ENCODE peak calls at places on chromosomes 7 and 10, in six cellular contexts. O is choroid plexus epithelial cell, K is cardiac muscle cell, M is HFF-Myc, D is cardiac fibroblast, Z is foreskin fibroblast. X is an unnamed sample.

GRCh38 chr7:14604606-14605005 is 297.9 kb downstream of the DGKB start:
- DNase-seq in O (no peak), K (no peak), M (no peak), D (no peak), Z (peak), X (no peak)

GRCh38 chr7:70193514-70193913 is 595.2 kb downstream of the AUTS2 start:
- DNase-seq in O (peak), K (peak), M (no peak), D (peak), Z (no peak), X (no peak)

GRCh38 chr10:470339-471003 is 219.0 kb downstream of the DIP2C start:
- DNase-seq in O (no peak), K (no peak), M (no peak), D (no peak), Z (no peak), X (no peak)

GRCh38 chr10:92011560-92012214 is 88.1 kb downstream of the BTAF1 start:
- DNase-seq in O (peak), K (peak), M (peak), D (peak), Z (peak), X (no peak)

GRCh38 chr10:84665883-84666463 is 337.6 kb downstream of the CCSER2 start:
- DNase-seq in O (no peak), K (no peak), M (no peak), D (no peak), Z (no peak), X (no peak)

GRCh38 chr7:99005776-99006175 is 127.4 kb downstream of the TRRAP start:
- DNase-seq in O (no peak), K (no peak), M (no peak), D (no peak), Z (no peak), X (no peak)

GRCh38 chr10:4214912-4215311 is 429.9 kb upstream of the KLF6 start:
- DNase-seq in O (no peak), K (no peak), M (no peak), D (no peak), Z (no peak), X (no peak)

GRCh38 chr10:130160775-130161174 is 24.6 kb downstream of the GLRX3 start:
- DNase-seq in O (peak), K (no peak), M (no peak), D (no peak), Z (no peak), X (no peak)

GRCh38 chr10:124574456-124575070 is 112.9 kb downstream of the LHPP start:
- DNase-seq in O (no peak), K (no peak), M (no peak), D (no peak), Z (no peak), X (no peak)

GRCh38 chr7:77413861-77414424 is 2.2 kb downstream of the GSAP start:
- DNase-seq in O (peak), K (peak), M (no peak), D (peak), Z (peak), X (no peak)

GRCh38 chr7:108459922-108460551 is 3.8 kb upstream of the NRCAM start:
- DNase-seq in O (peak), K (peak), M (no peak), D (peak), Z (no peak), X (no peak)

GRCh38 chr10:130809181-130809580 is 502.3 kb downstream of the TCERG1L start:
- DNase-seq in O (no peak), K (no peak), M (no peak), D (no peak), Z (no peak), X (no peak)

GRCh38 chr7:66921918-66922486 is 977 bp downstream of the TMEM248 start:
- DNase-seq in O (peak), K (no peak), M (no peak), D (no peak), Z (no peak), X (peak)

GRCh38 chr10:61472090-61472674 is 19.0 kb upstream of the TMEM26 start:
- DNase-seq in O (no peak), K (no peak), M (no peak), D (no peak), Z (no peak), X (no peak)

GRCh38 chr7:43871064-43871463 is 1.7 kb upstream of the MRPS24 start:
- DNase-seq in O (no peak), K (no peak), M (no peak), D (no peak), Z (no peak), X (no peak)

GRCh38 chr10:14820775-14821154 is 17.1 kb downstream of the CDNF start:
- DNase-seq in O (no peak), K (no peak), M (no peak), D (no peak), Z (no peak), X (no peak)

GRCh38 chr10:14821635-14822375 is 16.0 kb downstream of the CDNF start:
- DNase-seq in O (no peak), K (no peak), M (no peak), D (no peak), Z (no peak), X (no peak)

GRCh38 chr10:14820010-14820774 is 17.6 kb downstream of the CDNF start:
- DNase-seq in O (peak), K (peak), M (peak), D (peak), Z (peak), X (no peak)

GRCh38 chr10:14823966-14824365 is 13.9 kb downstream of the CDNF start:
- DNase-seq in O (no peak), K (no peak), M (no peak), D (no peak), Z (no peak), X (no peak)

GRCh38 chr10:14822879-14823755 is 14.7 kb downstream of the CDNF start:
- DNase-seq in O (peak), K (peak), M (no peak), D (peak), Z (peak), X (no peak)
- TF ChIP-seq CTCF in O (peak), K (peak), M (peak), D (peak), Z (peak), X (peak)

GRCh38 chr10:75236178-75236825 is 545 bp upstream of the COMTD1 start:
- DNase-seq in O (no peak), K (no peak), M (no peak), D (no peak), Z (no peak), X (no peak)
- TF ChIP-seq CTCF in O (no peak), K (no peak), M (no peak), D (no peak), Z (no peak), X (peak)

DNA sequence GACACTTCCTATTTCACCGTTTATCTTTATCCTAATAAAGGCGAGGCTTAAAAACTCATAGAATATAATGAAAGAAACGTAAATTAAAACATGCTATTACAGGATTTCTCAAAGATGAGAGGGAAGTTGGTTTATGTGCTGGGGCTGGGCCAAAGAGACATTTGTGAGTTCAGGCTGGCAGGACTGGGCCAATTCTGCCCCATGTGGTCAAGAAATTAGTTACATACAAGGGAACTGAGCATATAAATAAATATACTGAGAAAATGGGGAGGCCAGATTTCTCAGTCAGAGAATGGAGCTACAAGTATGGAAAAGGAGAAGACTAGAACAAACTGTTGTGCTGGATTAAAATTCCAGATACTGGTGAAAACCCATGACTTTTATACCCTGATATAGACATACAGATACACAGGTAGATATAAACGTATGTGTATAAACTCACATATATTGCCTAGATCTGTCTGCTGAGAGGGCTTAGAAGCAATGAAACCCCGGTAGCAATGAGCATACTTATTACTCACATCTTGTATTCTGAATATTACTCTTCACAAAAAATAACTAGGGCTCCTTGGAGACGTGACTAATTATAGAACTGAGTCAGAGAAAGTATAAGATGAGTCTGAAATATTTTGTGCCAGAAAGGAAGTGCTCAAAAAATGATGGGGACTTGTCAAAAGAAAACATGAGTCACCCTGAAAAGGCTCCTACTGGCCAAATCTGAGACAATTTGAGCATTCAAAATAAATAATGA is 155.7 kb upstream of the FGFR2 start:
- DNase-seq in O (peak), K (peak), M (no peak), D (peak), Z (peak), X (no peak)
- TF ChIP-seq CTCF in O (peak), K (peak), M (peak), D (peak), Z (peak), X (no peak)

GRCh38 chr7:129405527-129405926 is 28.7 kb upstream of the STRIP2 start:
- DNase-seq in O (no peak), K (no peak), M (no peak), D (no peak), Z (no peak), X (no peak)

GRCh38 chr7:129401228-129401967 is 32.8 kb upstream of the STRIP2 start:
- DNase-seq in O (peak), K (no peak), M (no peak), D (no peak), Z (peak), X (no peak)

DNA sequence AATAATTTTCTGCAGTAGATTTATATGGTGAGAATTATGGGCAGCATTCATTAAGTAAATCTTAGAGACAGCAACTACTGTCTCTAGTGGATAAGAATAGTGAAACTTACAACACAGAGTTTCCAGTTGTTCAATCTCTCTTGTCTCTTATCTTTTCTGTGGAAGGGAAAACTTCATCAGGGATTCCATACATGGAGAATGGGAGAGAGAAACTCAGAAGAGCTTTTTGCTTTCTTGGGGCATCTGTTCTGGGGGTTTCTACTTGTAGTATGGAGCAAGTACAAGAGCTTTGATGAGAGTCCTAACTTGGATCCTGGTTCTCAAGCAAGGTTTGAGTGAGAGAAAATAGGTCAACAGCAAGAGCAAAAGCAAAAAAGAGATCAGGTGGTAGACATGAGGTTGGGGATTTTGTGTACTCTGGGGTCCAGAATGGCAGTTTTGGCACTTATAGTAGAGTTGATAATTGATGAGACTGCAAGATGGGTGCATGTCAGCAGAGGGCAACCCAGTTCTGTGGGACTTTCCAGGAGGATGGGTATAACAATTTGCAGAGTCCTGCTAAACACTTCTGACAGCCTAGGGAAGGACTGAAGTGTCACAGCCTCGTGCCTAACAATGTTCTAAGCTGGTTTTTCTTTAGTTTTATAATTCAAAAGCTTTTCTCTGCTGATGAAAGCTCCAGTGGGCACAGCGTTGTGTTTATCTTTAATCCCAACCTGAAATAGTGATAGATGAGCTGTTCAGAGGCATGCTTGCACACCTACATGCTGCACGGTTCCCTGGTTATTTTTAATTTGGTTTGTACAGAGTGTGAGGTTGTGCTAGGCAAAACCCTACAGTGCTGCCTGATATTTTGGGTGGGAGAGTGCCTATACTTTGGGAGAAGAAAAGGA is 32.0 kb upstream of the STRIP2 start:
- DNase-seq in O (peak), K (no peak), M (no peak), D (no peak), Z (no peak), X (no peak)
- TF ChIP-seq CTCF in O (peak), K (no peak), M (no peak), D (peak), Z (no peak), X (no peak)

DNA sequence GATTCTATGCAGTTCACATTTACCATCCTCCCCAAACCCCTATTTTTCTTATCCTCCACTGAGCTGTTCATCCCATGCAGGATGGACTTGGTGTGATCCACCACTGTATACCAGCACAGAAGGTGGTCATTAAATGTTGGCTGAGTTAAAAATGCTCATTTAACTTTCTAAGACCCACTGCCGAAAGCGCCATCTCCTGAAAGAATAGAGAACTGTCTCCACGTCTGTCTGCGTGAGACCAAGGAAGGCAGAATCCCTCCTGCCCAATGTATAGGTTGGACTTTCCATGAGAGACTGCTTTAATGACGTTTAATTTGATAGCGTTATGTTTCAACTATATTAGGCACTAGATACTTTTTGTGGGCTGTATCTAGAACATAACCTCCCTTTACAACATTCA is 124.3 kb downstream of the GPAM start:
- DNase-seq in O (no peak), K (no peak), M (no peak), D (no peak), Z (no peak), X (no peak)
- TF ChIP-seq CTCF in O (no peak), K (no peak), M (no peak), D (no peak), Z (no peak), X (no peak)

GRCh38 chr10:13989616-13990015 is 341.1 kb downstream of the FRMD4A start:
- DNase-seq in O (no peak), K (no peak), M (no peak), D (no peak), Z (no peak), X (no peak)

GRCh38 chr10:13990918-13991317 is 339.8 kb downstream of the FRMD4A start:
- DNase-seq in O (peak), K (peak), M (no peak), D (peak), Z (peak), X (no peak)

GRCh38 chr10:13993169-13993568 is 337.6 kb downstream of the FRMD4A start:
- DNase-seq in O (peak), K (peak), M (no peak), D (peak), Z (peak), X (no peak)

GRCh38 chr10:13990392-13990805 is 340.3 kb downstream of the FRMD4A start:
- DNase-seq in O (no peak), K (peak), M (no peak), D (peak), Z (peak), X (no peak)

DNA sequence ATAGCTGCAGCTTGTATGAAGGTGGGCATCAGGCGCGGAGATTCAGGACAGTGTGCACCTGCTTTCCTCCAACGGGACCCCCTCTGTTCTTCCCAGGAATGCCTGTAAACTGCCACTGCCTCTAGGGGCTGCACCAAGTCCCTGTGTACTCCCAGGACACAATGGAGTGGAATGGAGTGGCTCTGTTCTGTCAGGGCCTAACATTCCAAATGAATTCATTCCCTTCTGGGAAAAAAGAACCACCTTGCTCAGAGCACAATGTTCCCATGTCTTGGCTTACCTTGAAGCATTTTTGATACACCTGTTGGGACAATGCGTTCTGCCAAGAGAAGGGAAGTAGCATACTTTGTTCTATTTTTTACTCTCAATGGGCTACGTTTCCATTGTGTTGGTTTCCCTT is 339.4 kb downstream of the FRMD4A start:
- DNase-seq in O (no peak), K (no peak), M (no peak), D (no peak), Z (no peak), X (no peak)
- TF ChIP-seq CTCF in O (peak), K (no peak), M (no peak), D (no peak), Z (no peak), X (no peak)

GRCh38 chr7:91880413-91881241 is at the start of gene MTERF1:
- DNase-seq in O (peak), K (peak), M (peak), D (peak), Z (peak), X (peak)

GRCh38 chr7:91872928-91873327 is 7.6 kb downstream of the MTERF1 start:
- DNase-seq in O (no peak), K (no peak), M (no peak), D (no peak), Z (no peak), X (no peak)

GRCh38 chr7:91875851-91876250 is 4.7 kb downstream of the MTERF1 start:
- DNase-seq in O (peak), K (peak), M (no peak), D (no peak), Z (no peak), X (no peak)

GRCh38 chr7:91880016-91880412 is 488 bp downstream of the MTERF1 start:
- DNase-seq in O (peak), K (peak), M (no peak), D (no peak), Z (no peak), X (no peak)

GRCh38 chr7:91876391-91877133 is 3.9 kb downstream of the MTERF1 start:
- DNase-seq in O (peak), K (peak), M (no peak), D (peak), Z (no peak), X (no peak)
- TF ChIP-seq CTCF in O (peak), K (peak), M (peak), D (peak), Z (peak), X (no peak)

GRCh38 chr10:29734980-29735627 is 100.3 kb upstream of the SVIL start:
- DNase-seq in O (peak), K (peak), M (no peak), D (peak), Z (no peak), X (peak)

GRCh38 chr10:29737209-29737565 is 102.4 kb upstream of the SVIL start:
- DNase-seq in O (no peak), K (no peak), M (no peak), D (no peak), Z (no peak), X (no peak)

GRCh38 chr10:29736325-29737208 is 101.8 kb upstream of the SVIL start:
- DNase-seq in O (peak), K (peak), M (no peak), D (peak), Z (peak), X (no peak)

GRCh38 chr10:29734640-29734979 is 99.8 kb upstream of the SVIL start:
- DNase-seq in O (no peak), K (no peak), M (no peak), D (no peak), Z (no peak), X (no peak)

GRCh38 chr10:29735628-29736324 is 101.0 kb upstream of the SVIL start:
- DNase-seq in O (peak), K (peak), M (no peak), D (peak), Z (peak), X (peak)
- TF ChIP-seq CTCF in O (peak), K (peak), M (peak), D (peak), Z (peak), X (no peak)

GRCh38 chr10:69318087-69318996 is 40.0 kb downstream of the HK1 start:
- DNase-seq in O (peak), K (peak), M (no peak), D (peak), Z (peak), X (peak)
- TF ChIP-seq CTCF in O (no peak), K (no peak), M (no peak), D (no peak), Z (no peak), X (no peak)

GRCh38 chr7:1024331-1024761 is 20.0 kb upstream of the GPR146 start:
- DNase-seq in O (no peak), K (no peak), M (no peak), D (no peak), Z (no peak), X (peak)

GRCh38 chr7:1026721-1027151 is 17.6 kb upstream of the GPR146 start:
- DNase-seq in O (no peak), K (no peak), M (no peak), D (no peak), Z (no peak), X (no peak)

GRCh38 chr7:1022801-1023465 is 21.4 kb upstream of the GPR146 start:
- DNase-seq in O (no peak), K (no peak), M (no peak), D (no peak), Z (no peak), X (peak)

GRCh38 chr7:1025747-1026581 is 18.4 kb upstream of the GPR146 start:
- DNase-seq in O (no peak), K (no peak), M (no peak), D (no peak), Z (no peak), X (no peak)

DNA sequence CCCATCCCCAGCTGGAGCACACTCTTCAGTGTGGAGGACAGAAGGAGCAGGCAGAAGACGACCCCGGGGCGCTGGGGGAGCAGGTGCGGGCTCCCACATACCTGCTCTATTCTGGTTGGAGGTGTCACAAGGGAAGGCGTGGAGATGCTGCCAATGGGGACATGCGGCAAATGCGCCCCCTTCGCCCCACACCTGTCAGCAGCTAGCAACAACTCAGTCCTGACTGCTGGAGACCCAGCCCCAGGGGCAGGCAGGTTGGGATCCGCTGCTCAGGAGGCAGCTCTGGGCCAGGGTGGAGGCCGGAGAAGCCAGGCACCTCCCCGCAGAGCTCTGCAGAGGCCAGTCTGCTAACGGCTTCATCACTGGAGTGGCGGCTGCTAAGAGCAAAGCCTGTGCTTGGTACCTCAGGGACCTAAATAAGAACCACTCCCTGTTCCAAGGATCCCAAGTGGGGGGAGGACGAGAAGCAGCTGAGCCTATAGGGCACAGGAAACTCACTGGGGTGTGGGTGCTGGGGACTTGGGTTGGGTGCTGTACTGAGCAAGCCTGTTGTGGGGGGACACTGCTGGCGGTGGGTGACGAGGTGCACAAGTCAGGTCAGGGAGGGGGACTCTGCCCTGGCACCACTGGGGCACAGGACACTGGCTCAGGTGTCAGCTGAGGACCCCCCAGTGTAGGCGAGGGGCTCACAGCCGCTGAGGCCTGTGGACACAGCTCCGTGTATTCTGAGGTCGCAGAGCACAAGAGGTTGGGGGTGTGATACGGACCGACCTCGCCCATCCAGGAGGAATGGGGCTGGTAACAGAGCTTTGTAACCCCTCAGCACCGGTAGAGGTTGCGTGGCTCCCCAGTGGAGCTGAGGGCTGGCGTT is 19.2 kb upstream of the GPR146 start:
- DNase-seq in O (no peak), K (no peak), M (no peak), D (no peak), Z (no peak), X (no peak)
- TF ChIP-seq CTCF in O (no peak), K (no peak), M (no peak), D (no peak), Z (no peak), X (no peak)